ENCODE peak calls at places on chromosome 22, in eight cellular contexts. R is thoracic aorta, C is astrocyte, N is left ventricle myocardium inferior, Y is heart right ventricle, M is heart left ventricle, F is colonic mucosa, Z is lung. O is an unnamed sample.

GRCh38 chr22:21457023-21457787 is 10.0 kb upstream of the TMEM191C start:
- DNase-seq in Z (peak; percentile 34), F (no peak), Y (no peak), M (no peak), R (no peak), C (no peak), N (no peak), O (no peak)

GRCh38 chr22:44133901-44134511 is 46.7 kb upstream of the PARVG start:
- DNase-seq in R (no peak), Z (no peak), C (peak; percentile 96), N (no peak), Y (no peak), F (no peak), M (peak; percentile 52), O (no peak)

GRCh38 chr22:42313804-42314581 is 43.5 kb upstream of the TCF20 start:
- DNase-seq in R (no peak), Y (no peak), C (peak; percentile 47), M (no peak), N (peak; percentile 45), F (peak; percentile 90), Z (no peak), O (peak; percentile 35)

GRCh38 chr22:26330971-26331625 is 98.0 kb upstream of the ASPHD2 start:
- DNase-seq in R (no peak), F (peak; percentile 75), Y (peak; percentile 15), Z (peak; percentile 49), C (no peak), M (no peak), N (no peak), O (no peak)

GRCh38 chr22:21642584-21643448 is 714 bp downstream of the SDF2L1 start:
- DNase-seq in C (no peak), Z (peak; percentile 51), F (peak; percentile 78), M (peak; percentile 72), R (no peak), N (no peak), Y (no peak), O (no peak)

GRCh38 chr22:28051787-28052356 is 132.8 kb upstream of the PITPNB start:
- DNase-seq in M (peak; percentile 79), F (peak; percentile 58), R (no peak), N (peak; percentile 77), Z (peak; percentile 55), C (no peak), Y (peak; percentile 72), O (no peak)

GRCh38 chr22:24190566-24191208 is 9.4 kb downstream of the SUSD2 start:
- DNase-seq in Z (no peak), R (no peak), M (no peak), C (no peak), Y (no peak), N (peak; percentile 13), F (no peak), O (no peak)

GRCh38 chr22:44473166-44473565 is 24.9 kb downstream of the RTL6 start:
- DNase-seq in R (no peak), C (no peak), Y (no peak), N (no peak), M (no peak), Z (no peak), F (no peak), O (no peak)

GRCh38 chr22:26134654-26135330 is 34.5 kb upstream of the SEZ6L start:
- DNase-seq in M (no peak), Z (no peak), Y (no peak), R (no peak), F (no peak), C (no peak), N (no peak), O (no peak)

GRCh38 chr22:35195821-35196220 is 61.5 kb upstream of the HMGXB4 start:
- DNase-seq in Z (no peak), Y (no peak), F (no peak), M (no peak), C (no peak), R (no peak), N (no peak), O (no peak)

GRCh38 chr22:26796785-26797184 is 139.4 kb downstream of the MIAT start:
- DNase-seq in M (no peak), F (no peak), N (no peak), Y (no peak), Z (no peak), C (no peak), R (no peak), O (no peak)

GRCh38 chr22:37659066-37659896 is 758 bp downstream of the PDXP start:
- DNase-seq in M (no peak), N (no peak), Z (no peak), Y (no peak), R (no peak), C (no peak), F (peak; percentile 85), O (no peak)

GRCh38 chr22:41534219-41534618 is 10.1 kb downstream of the POLR3H start:
- DNase-seq in R (no peak), Y (no peak), N (no peak), C (no peak), M (no peak), F (no peak), Z (no peak), O (no peak)

GRCh38 chr22:44289429-44290171 is 23.2 kb downstream of the SHISAL1 start:
- DNase-seq in C (peak; percentile 43), Z (no peak), Y (no peak), M (peak; percentile 53), F (no peak), R (no peak), N (no peak), O (no peak)

GRCh38 chr22:26399288-26399687 is 29.8 kb upstream of the ASPHD2 start:
- DNase-seq in Y (no peak), C (no peak), F (no peak), Z (no peak), R (no peak), N (no peak), M (no peak), O (no peak)

GRCh38 chr22:42977574-42977973 is 37.4 kb downstream of the PACSIN2 start:
- DNase-seq in N (no peak), R (no peak), C (no peak), M (no peak), Z (no peak), Y (no peak), F (no peak), O (no peak)

GRCh38 chr22:23365961-23366360 is 185.7 kb downstream of the BCR start:
- DNase-seq in C (no peak), M (no peak), R (no peak), Z (no peak), N (no peak), F (no peak), Y (no peak), O (no peak)

GRCh38 chr22:20885557-20886323 is 26.9 kb downstream of the SNAP29 start:
- DNase-seq in Y (peak; percentile 81), M (peak; percentile 86), R (peak; percentile 27), C (peak; percentile 62), N (peak; percentile 75), Z (peak; percentile 87), F (peak; percentile 92), O (no peak)

GRCh38 chr22:27377901-27378300 is 423.7 kb downstream of the MN1 start:
- DNase-seq in Y (no peak), C (no peak), Z (peak; percentile 51), N (no peak), M (no peak), R (no peak), F (peak; percentile 49), O (no peak)

GRCh38 chr22:27617214-27617881 is 184.2 kb downstream of the MN1 start:
- DNase-seq in N (no peak), M (no peak), Z (no peak), Y (no peak), R (no peak), C (no peak), F (no peak), O (no peak)

GRCh38 chr22:27419473-27419872 is 382.1 kb downstream of the MN1 start:
- DNase-seq in Z (no peak), C (peak; percentile 37), M (no peak), F (no peak), R (no peak), N (no peak), Y (no peak), O (no peak)

GRCh38 chr22:26709617-26710390 is 52.4 kb downstream of the MIAT start:
- DNase-seq in Y (no peak), F (no peak), R (no peak), N (no peak), Z (no peak), M (no peak), C (peak; percentile 71), O (no peak)

GRCh38 chr22:41620646-41621098 is at the start of gene DESI1:
- DNase-seq in F (no peak), N (no peak), C (no peak), R (no peak), M (no peak), Z (no peak), Y (no peak), O (no peak)

GRCh38 chr22:35230839-35231584 is 26.3 kb upstream of the HMGXB4 start:
- DNase-seq in C (no peak), Z (no peak), F (peak; percentile 27), Y (no peak), R (no peak), M (no peak), N (no peak), O (no peak)

GRCh38 chr22:45072322-45072903 is 62.6 kb upstream of the PHF21B start:
- DNase-seq in Y (no peak), F (no peak), C (peak; percentile 79), N (no peak), M (no peak), R (no peak), Z (no peak), O (peak; percentile 62)

GRCh38 chr22:29284196-29284595 is 16.1 kb downstream of the EWSR1 start:
- DNase-seq in R (no peak), Z (no peak), M (no peak), F (no peak), C (no peak), N (no peak), Y (no peak), O (no peak)
- H3K36me3 ChIP-seq in R (peaks cover 93% of the 10 kb centered on the region), Z (peaks cover 40% of the 10 kb centered on the region), M (peaks cover 100% of the 10 kb centered on the region), F (peaks cover 38% of the 10 kb centered on the region), C (peaks cover 66% of the 10 kb centered on the region), N (peaks cover 100% of the 10 kb centered on the region), Y (peaks cover 100% of the 10 kb centered on the region), O (no peaks in the 10 kb centered on the region)

DNA sequence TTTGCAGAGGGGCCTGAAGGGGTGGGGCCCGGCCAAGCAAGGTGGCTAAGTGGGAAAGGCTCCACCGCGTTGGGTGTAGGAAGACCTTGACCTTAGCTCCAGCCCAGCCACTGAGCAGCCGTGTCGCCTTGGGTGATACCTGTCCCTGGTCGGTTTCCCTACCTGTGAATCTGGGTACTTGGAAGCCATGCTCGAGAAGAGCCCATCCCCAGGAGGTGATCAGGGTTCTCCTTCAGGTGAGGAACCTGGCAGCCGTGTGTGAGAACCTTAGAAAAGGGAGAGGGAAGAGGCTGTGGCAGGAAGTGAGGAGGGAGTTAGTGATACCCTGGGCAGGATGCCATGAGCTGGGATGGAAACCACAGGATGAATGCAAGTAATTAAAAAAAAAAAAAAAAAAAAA is 21.6 kb downstream of the PPARA start:
- DNase-seq in C (peak; percentile 71), F (peak; percentile 77), N (no peak), R (no peak), M (no peak), Z (no peak), Y (no peak), O (no peak)
- H3K4me3 ChIP-seq in C (no peak overlapping the region), F (no peak overlapping the region), N (peak overlapping the region; percentile 4), R (no peak overlapping the region), M (no peak overlapping the region), Z (no peak overlapping the region), Y (no peak overlapping the region), O (no peak overlapping the region)

GRCh38 chr22:36288571-36289405 is 35.9 kb downstream of the APOL1 start:
- DNase-seq in Z (no peak), F (no peak), R (no peak), M (no peak), Y (no peak), C (no peak), N (peak; percentile 25), O (no peak)
- H3K36me3 ChIP-seq in Z (peaks cover 67% of the 10 kb centered on the region), F (peaks cover 72% of the 10 kb centered on the region), R (peaks cover 85% of the 10 kb centered on the region), M (peaks cover 91% of the 10 kb centered on the region), Y (peaks cover 94% of the 10 kb centered on the region), C (peaks cover 73% of the 10 kb centered on the region), N (peaks cover 90% of the 10 kb centered on the region), O (peaks cover 24% of the 10 kb centered on the region)

GRCh38 chr22:49481651-49482399 is 345.8 kb downstream of the BRD1 start:
- DNase-seq in C (no peak), F (no peak), N (no peak), Y (no peak), Z (no peak), R (no peak), M (no peak), O (no peak)
- H3K4me3 ChIP-seq in C (no peak overlapping the region), F (no peak overlapping the region), N (peak overlapping the region; percentile 44), Y (peak overlapping the region; percentile 28), Z (no peak overlapping the region), R (no peak overlapping the region), M (no peak overlapping the region), O (no peak overlapping the region)

O was measured in kidney epithelial cell.